ENCODE peak calls at places on chromosome X, in seven cellular contexts. V is GM23248, U is PC-3, J is GM23338, O is MM.1S, E is HCT116, C is OCI-LY7. M is an unnamed sample.

GRCh38 chrX:97539970-97540519 is 656.3 kb downstream of the RPA4 start:
- DNase-seq in V (peak), U (no peak), J (no peak), O (no peak), E (no peak), C (no peak), M (no peak)

GRCh38 chrX:104270916-104271512 is 16.3 kb upstream of the ESX1 start:
- DNase-seq in V (peak), U (peak), J (peak), O (no peak), E (peak), C (peak), M (no peak)

GRCh38 chrX:18906286-18906685 is 77.6 kb downstream of the PHKA2 start:
- DNase-seq in V (no peak), U (no peak), J (no peak), O (no peak), E (no peak), C (no peak), M (no peak)

GRCh38 chrX:13755254-13755653 is 20.7 kb downstream of the OFD1 start:
- DNase-seq in V (no peak), U (no peak), J (no peak), O (no peak), E (no peak), C (peak), M (no peak)

GRCh38 chrX:50198348-50198747 is 2.5 kb downstream of the AKAP4 start:
- DNase-seq in V (no peak), U (no peak), J (no peak), O (no peak), E (no peak), C (no peak), M (no peak)

GRCh38 chrX:156002517-156002916 is 5.0 kb downstream of the IL9R start:
- DNase-seq in V (peak), U (no peak), J (no peak), O (no peak), E (no peak), C (no peak), M (no peak)

GRCh38 chrX:17706676-17707075 is 30.6 kb upstream of the SCML1 start:
- DNase-seq in V (peak), U (peak), J (no peak), O (no peak), E (no peak), C (no peak), M (no peak)

GRCh38 chrX:140661657-140662056 is 47.9 kb upstream of the LINC00632 start:
- DNase-seq in V (peak), U (peak), J (no peak), O (no peak), E (no peak), C (no peak), M (no peak)

GRCh38 chrX:38473715-38474114 is 87.6 kb upstream of the TSPAN7 start:
- DNase-seq in V (no peak), U (no peak), J (no peak), O (no peak), E (no peak), C (no peak), M (no peak)

GRCh38 chrX:41512394-41512793 is 65.3 kb downstream of the NYX start:
- DNase-seq in V (no peak), U (no peak), J (no peak), O (peak), E (no peak), C (peak), M (no peak)

GRCh38 chrX:102599084-102599949 is at the start of gene ARMCX5:
- DNase-seq in V (peak), U (peak), J (peak), O (peak), E (peak), C (peak), M (peak)

GRCh38 chrX:27336466-27337091 is 126.6 kb downstream of the PPP4R3C start:
- DNase-seq in V (peak), U (peak), J (peak), O (peak), E (peak), C (peak), M (peak)
- TF ChIP-seq EZH2phosphoT487 in V (no peak), U (no peak), J (no peak), O (no peak), E (no peak), C (no peak), M (no peak)

GRCh38 chrX:110167952-110168451 is 149.9 kb downstream of the AMMECR1 start:
- DNase-seq in V (peak), U (peak), J (peak), O (no peak), E (no peak), C (peak), M (peak)
- TF ChIP-seq EZH2phosphoT487 in V (no peak), U (no peak), J (no peak), O (no peak), E (no peak), C (no peak), M (no peak)

GRCh38 chrX:67290489-67291220 is 253.2 kb upstream of the AR start:
- DNase-seq in V (no peak), U (no peak), J (no peak), O (no peak), E (no peak), C (no peak), M (no peak)

DNA sequence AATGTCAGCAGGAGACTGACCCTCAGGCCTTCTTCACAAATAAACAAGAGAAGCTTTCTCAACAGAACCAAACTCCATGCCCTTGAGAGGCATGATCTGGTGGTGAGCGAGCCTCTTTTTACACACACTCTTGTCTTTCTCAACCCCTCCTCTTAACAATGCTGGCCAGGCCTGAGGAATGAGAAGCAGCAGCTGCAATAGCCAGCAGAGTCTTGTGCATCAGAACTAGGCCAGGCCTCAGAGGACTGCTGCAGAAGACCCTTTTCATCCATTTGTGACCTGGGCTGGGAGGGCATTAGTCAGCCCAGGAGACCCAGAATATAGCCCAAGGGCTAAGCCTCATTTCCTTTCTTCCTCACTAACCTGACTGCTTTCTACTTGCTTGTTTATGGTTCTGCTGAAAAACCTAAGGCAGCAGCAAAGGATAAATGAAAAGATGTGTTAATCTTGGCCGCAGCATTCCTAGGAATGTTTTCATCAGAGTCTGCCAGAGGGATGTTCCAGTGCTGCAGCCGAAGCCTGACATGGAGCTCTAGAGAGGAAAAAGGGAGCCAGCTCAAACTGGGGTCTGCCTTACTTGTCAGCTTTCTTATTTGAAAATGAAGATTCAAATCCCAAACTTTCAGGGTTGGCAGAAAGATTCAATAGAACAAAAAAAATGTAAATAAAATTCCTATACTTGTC is 254.7 kb upstream of the AR start:
- DNase-seq in V (no peak), U (no peak), J (no peak), O (no peak), E (no peak), C (no peak), M (no peak)
- TF ChIP-seq EZH2phosphoT487 in V (no peak), U (no peak), J (no peak), O (no peak), E (no peak), C (no peak), M (no peak)

DNA sequence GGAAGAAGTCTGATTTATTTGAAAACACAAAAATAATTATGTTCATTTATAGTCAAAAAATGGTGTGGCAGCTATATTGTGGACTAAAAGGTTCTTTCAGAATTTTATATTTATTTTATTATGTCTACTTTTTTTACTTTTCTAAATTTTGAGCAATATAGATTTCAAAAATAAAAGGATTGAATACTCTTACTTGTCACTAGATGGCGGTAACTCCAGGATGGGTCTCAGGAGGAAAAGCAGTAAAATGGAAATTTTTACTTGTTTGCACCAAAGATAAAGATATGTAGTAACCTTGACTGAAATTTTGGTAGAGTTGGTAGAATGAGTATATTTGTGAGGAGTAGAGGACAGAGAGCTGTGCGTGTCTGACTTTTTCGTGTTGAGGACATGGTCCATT is 14.5 kb upstream of the DACH2 start:
- DNase-seq in V (peak), U (no peak), J (peak), O (peak), E (no peak), C (peak), M (peak)
- TF ChIP-seq EZH2phosphoT487 in V (no peak), U (no peak), J (no peak), O (no peak), E (no peak), C (no peak), M (no peak)

GRCh38 chrX:52277666-52278065 is 91.2 kb upstream of the XAGE2 start:
- DNase-seq in V (no peak), U (no peak), J (no peak), O (no peak), E (no peak), C (no peak), M (no peak)

GRCh38 chrX:52284865-52285264 is 84.0 kb upstream of the XAGE2 start:
- DNase-seq in V (no peak), U (no peak), J (no peak), O (no peak), E (no peak), C (no peak), M (no peak)

GRCh38 chrX:52280812-52281211 is 88.0 kb upstream of the XAGE2 start:
- DNase-seq in V (no peak), U (no peak), J (no peak), O (no peak), E (no peak), C (peak), M (no peak)
- TF ChIP-seq EZH2phosphoT487 in V (no peak), U (no peak), J (no peak), O (no peak), E (no peak), C (no peak), M (no peak)

GRCh38 chrX:2397229-2397628 is 103.5 kb downstream of the DHRSX start:
- DNase-seq in V (no peak), U (no peak), J (no peak), O (no peak), E (no peak), C (no peak), M (no peak)

GRCh38 chrX:2395261-2395850 is 105.4 kb downstream of the DHRSX start:
- DNase-seq in V (no peak), U (no peak), J (no peak), O (no peak), E (no peak), C (no peak), M (no peak)

GRCh38 chrX:2398341-2398656 is 102.5 kb downstream of the DHRSX start:
- DNase-seq in V (no peak), U (no peak), J (no peak), O (no peak), E (no peak), C (no peak), M (no peak)

GRCh38 chrX:2401201-2401589 is 99.6 kb downstream of the DHRSX start:
- DNase-seq in V (peak), U (no peak), J (no peak), O (no peak), E (no peak), C (no peak), M (no peak)

GRCh38 chrX:2397648-2398340 is 103.0 kb downstream of the DHRSX start:
- DNase-seq in V (peak), U (peak), J (no peak), O (no peak), E (peak), C (no peak), M (no peak)
- TF ChIP-seq EZH2phosphoT487 in V (no peak), U (no peak), J (no peak), O (no peak), E (no peak), C (no peak), M (no peak)

GRCh38 chrX:154824638-154825037 is 9.8 kb downstream of the SMIM9 start:
- DNase-seq in V (no peak), U (no peak), J (no peak), O (no peak), E (no peak), C (no peak), M (no peak)

GRCh38 chrX:154829102-154829501 is 5.4 kb downstream of the SMIM9 start:
- DNase-seq in V (no peak), U (no peak), J (no peak), O (no peak), E (no peak), C (no peak), M (no peak)

GRCh38 chrX:154827194-154827593 is 7.3 kb downstream of the SMIM9 start:
- DNase-seq in V (no peak), U (no peak), J (no peak), O (no peak), E (no peak), C (no peak), M (no peak)

GRCh38 chrX:154829926-154830442 is 4.5 kb downstream of the SMIM9 start:
- DNase-seq in V (no peak), U (no peak), J (no peak), O (no peak), E (no peak), C (no peak), M (no peak)

GRCh38 chrX:154827624-154828408 is 6.6 kb downstream of the SMIM9 start:
- DNase-seq in V (no peak), U (no peak), J (no peak), O (peak), E (no peak), C (peak), M (no peak)
- TF ChIP-seq EZH2phosphoT487 in V (no peak), U (no peak), J (no peak), O (no peak), E (no peak), C (no peak), M (no peak)

GRCh38 chrX:16114640-16115039 is 8.7 kb upstream of the GRPR start:
- DNase-seq in V (peak), U (no peak), J (no peak), O (no peak), E (no peak), C (no peak), M (no peak)
- TF ChIP-seq EZH2phosphoT487 in V (peak), U (no peak), J (no peak), O (no peak), E (no peak), C (no peak), M (no peak)

GRCh38 chrX:48045410-48046311 is 25.8 kb downstream of the ZNF630 start:
- DNase-seq in V (peak), U (peak), J (no peak), O (no peak), E (peak), C (no peak), M (no peak)
- TF ChIP-seq EZH2phosphoT487 in V (no peak), U (no peak), J (no peak), O (no peak), E (no peak), C (no peak), M (no peak)

GRCh38 chrX:154349359-154349935 is 25.0 kb downstream of the FLNA start:
- DNase-seq in V (peak), U (no peak), J (no peak), O (no peak), E (no peak), C (no peak), M (no peak)

GRCh38 chrX:154350429-154351182 is 23.8 kb downstream of the FLNA start:
- DNase-seq in V (peak), U (no peak), J (no peak), O (no peak), E (no peak), C (no peak), M (no peak)

GRCh38 chrX:154348646-154349358 is 25.6 kb downstream of the FLNA start:
- DNase-seq in V (no peak), U (no peak), J (no peak), O (no peak), E (no peak), C (no peak), M (no peak)

GRCh38 chrX:154349979-154350378 is 24.5 kb downstream of the FLNA start:
- DNase-seq in V (peak), U (no peak), J (no peak), O (no peak), E (no peak), C (no peak), M (no peak)

DNA sequence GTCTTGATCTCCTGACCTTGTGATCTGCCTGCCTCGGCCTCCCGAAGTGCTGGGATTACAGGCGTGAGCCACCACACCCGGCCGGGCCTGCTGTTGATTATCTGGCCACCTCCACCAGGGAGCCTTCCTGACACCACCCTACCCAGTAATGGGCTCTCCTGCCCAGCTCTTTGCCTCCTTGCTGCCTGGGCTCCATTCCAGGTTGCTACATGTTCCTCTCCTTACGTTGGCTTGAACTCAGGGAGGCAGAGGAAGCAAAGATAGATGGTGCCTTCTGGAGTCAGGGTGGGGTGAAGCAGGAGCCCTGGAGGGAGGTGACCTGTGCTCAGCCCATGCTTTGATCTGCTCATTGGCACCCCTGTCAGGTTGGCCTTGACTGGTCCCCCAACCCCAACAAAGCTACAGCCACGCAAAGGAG is 26.3 kb downstream of the FLNA start:
- DNase-seq in V (peak), U (no peak), J (no peak), O (no peak), E (no peak), C (no peak), M (no peak)
- TF ChIP-seq EZH2phosphoT487 in V (no peak), U (no peak), J (no peak), O (no peak), E (no peak), C (no peak), M (no peak)